ENCODE peak calls at places on chromosomes 6 and 20, in six cellular contexts. One of them, this sample, is unnamed.
A peak's percentile ranks its signal among the peaks of the same experiment; 100 is the strongest.

GRCh38 chr20:63682384-63683139 is 13.9 kb upstream of the TNFRSF6B start:
- DNase-seq in T-cell: no peak
- DNase-seq in bronchial epithelial cell: peak; percentile 98
- DNase-seq in activated effector memory CD4-positive, alpha-beta T cell treated with Interleukin-2 at 50 U/mL for 16 hours: no peak
- DNase-seq in endothelial cell: no peak
- DNase-seq in BJ: peak; percentile 92
- DNase-seq in this sample: no peak

GRCh38 chr6:27205375-27206278 is 41.9 kb upstream of the PRSS16 start:
- DNase-seq in activated effector memory CD4-positive, alpha-beta T cell treated with Interleukin-2 at 50 U/mL for 16 hours: peak; percentile 10
- DNase-seq in bronchial epithelial cell: no peak
- DNase-seq in T-cell: peak; percentile 11
- DNase-seq in BJ: no peak
- DNase-seq in endothelial cell: no peak
- DNase-seq in this sample: no peak

GRCh38 chr6:110338820-110339470 is 19.2 kb downstream of the METTL24 start:
- DNase-seq in BJ: no peak
- DNase-seq in T-cell: no peak
- DNase-seq in bronchial epithelial cell: no peak
- DNase-seq in activated effector memory CD4-positive, alpha-beta T cell treated with Interleukin-2 at 50 U/mL for 16 hours: no peak
- DNase-seq in endothelial cell: no peak
- DNase-seq in this sample: no peak

GRCh38 chr20:51864967-51865366 is 62.6 kb upstream of the SALL4 start:
- DNase-seq in bronchial epithelial cell: no peak
- DNase-seq in activated effector memory CD4-positive, alpha-beta T cell treated with Interleukin-2 at 50 U/mL for 16 hours: no peak
- DNase-seq in BJ: no peak
- DNase-seq in T-cell: no peak
- DNase-seq in endothelial cell: no peak
- DNase-seq in this sample: no peak

GRCh38 chr6:37209461-37210205 is 39.7 kb downstream of the PIM1 start:
- DNase-seq in activated effector memory CD4-positive, alpha-beta T cell treated with Interleukin-2 at 50 U/mL for 16 hours: peak; percentile 23
- DNase-seq in bronchial epithelial cell: no peak
- DNase-seq in BJ: no peak
- DNase-seq in endothelial cell: no peak
- DNase-seq in T-cell: peak; percentile 61
- DNase-seq in this sample: no peak

GRCh38 chr20:32807706-32808105 is 12.0 kb upstream of the MAPRE1 start:
- DNase-seq in T-cell: no peak
- DNase-seq in activated effector memory CD4-positive, alpha-beta T cell treated with Interleukin-2 at 50 U/mL for 16 hours: no peak
- DNase-seq in BJ: no peak
- DNase-seq in endothelial cell: no peak
- DNase-seq in bronchial epithelial cell: no peak
- DNase-seq in this sample: no peak

GRCh38 chr6:160733045-160733646 is 31.1 kb downstream of the PLG start:
- DNase-seq in activated effector memory CD4-positive, alpha-beta T cell treated with Interleukin-2 at 50 U/mL for 16 hours: no peak
- DNase-seq in endothelial cell: peak; percentile 48
- DNase-seq in T-cell: no peak
- DNase-seq in bronchial epithelial cell: peak; percentile 53
- DNase-seq in BJ: no peak
- DNase-seq in this sample: peak; percentile 36

GRCh38 chr20:64279826-64280459 is 24.4 kb downstream of the PCMTD2 start:
- DNase-seq in BJ: no peak
- DNase-seq in T-cell: no peak
- DNase-seq in bronchial epithelial cell: no peak
- DNase-seq in endothelial cell: no peak
- DNase-seq in activated effector memory CD4-positive, alpha-beta T cell treated with Interleukin-2 at 50 U/mL for 16 hours: no peak
- DNase-seq in this sample: no peak

GRCh38 chr20:57266251-57267157 is at the start of gene BMP7:
- DNase-seq in bronchial epithelial cell: no peak
- DNase-seq in activated effector memory CD4-positive, alpha-beta T cell treated with Interleukin-2 at 50 U/mL for 16 hours: no peak
- DNase-seq in T-cell: no peak
- DNase-seq in endothelial cell: peak; percentile 42
- DNase-seq in BJ: no peak
- DNase-seq in this sample: peak; percentile 44

GRCh38 chr6:71091167-71091566 is 134.3 kb upstream of the B3GAT2 start:
- DNase-seq in T-cell: no peak
- DNase-seq in activated effector memory CD4-positive, alpha-beta T cell treated with Interleukin-2 at 50 U/mL for 16 hours: no peak
- DNase-seq in endothelial cell: no peak
- DNase-seq in bronchial epithelial cell: no peak
- DNase-seq in BJ: no peak
- DNase-seq in this sample: no peak

GRCh38 chr6:137271245-137272183 is 52.3 kb upstream of the IFNGR1 start:
- DNase-seq in activated effector memory CD4-positive, alpha-beta T cell treated with Interleukin-2 at 50 U/mL for 16 hours: no peak
- DNase-seq in endothelial cell: no peak
- DNase-seq in bronchial epithelial cell: peak; percentile 70
- DNase-seq in T-cell: no peak
- DNase-seq in BJ: no peak
- DNase-seq in this sample: peak; percentile 55

GRCh38 chr6:142300758-142301251 is 1.0 kb upstream of the ADGRG6 start:
- DNase-seq in BJ: no peak
- DNase-seq in activated effector memory CD4-positive, alpha-beta T cell treated with Interleukin-2 at 50 U/mL for 16 hours: no peak
- DNase-seq in bronchial epithelial cell: peak; percentile 98
- DNase-seq in T-cell: no peak
- DNase-seq in endothelial cell: no peak
- DNase-seq in this sample: no peak

GRCh38 chr6:43934183-43934802 is 164.3 kb downstream of the VEGFA start:
- DNase-seq in endothelial cell: no peak
- DNase-seq in BJ: no peak
- DNase-seq in T-cell: no peak
- DNase-seq in activated effector memory CD4-positive, alpha-beta T cell treated with Interleukin-2 at 50 U/mL for 16 hours: no peak
- DNase-seq in bronchial epithelial cell: no peak
- DNase-seq in this sample: no peak

GRCh38 chr6:168039849-168040248 is 39.2 kb downstream of the FRMD1 start:
- DNase-seq in bronchial epithelial cell: no peak
- DNase-seq in activated effector memory CD4-positive, alpha-beta T cell treated with Interleukin-2 at 50 U/mL for 16 hours: no peak
- DNase-seq in endothelial cell: no peak
- DNase-seq in BJ: no peak
- DNase-seq in T-cell: no peak
- DNase-seq in this sample: no peak

GRCh38 chr6:43582911-43583310 is 6.9 kb downstream of the POLH start:
- DNase-seq in endothelial cell: no peak
- DNase-seq in BJ: no peak
- DNase-seq in activated effector memory CD4-positive, alpha-beta T cell treated with Interleukin-2 at 50 U/mL for 16 hours: no peak
- DNase-seq in bronchial epithelial cell: no peak
- DNase-seq in T-cell: no peak
- DNase-seq in this sample: no peak

GRCh38 chr6:125120054-125120590 is 33.5 kb upstream of the TPD52L1 start:
- DNase-seq in bronchial epithelial cell: no peak
- DNase-seq in endothelial cell: no peak
- DNase-seq in BJ: no peak
- DNase-seq in T-cell: no peak
- DNase-seq in activated effector memory CD4-positive, alpha-beta T cell treated with Interleukin-2 at 50 U/mL for 16 hours: no peak
- DNase-seq in this sample: no peak

GRCh38 chr20:9417665-9418064 is 96.7 kb upstream of the LAMP5 start:
- DNase-seq in BJ: peak; percentile 13
- DNase-seq in endothelial cell: no peak
- DNase-seq in T-cell: no peak
- DNase-seq in activated effector memory CD4-positive, alpha-beta T cell treated with Interleukin-2 at 50 U/mL for 16 hours: no peak
- DNase-seq in bronchial epithelial cell: peak; percentile 95
- DNase-seq in this sample: no peak

GRCh38 chr20:49594143-49594928 is 26.4 kb upstream of the PTGIS start:
- DNase-seq in BJ: peak; percentile 92
- DNase-seq in bronchial epithelial cell: peak; percentile 38
- DNase-seq in endothelial cell: no peak
- DNase-seq in T-cell: no peak
- DNase-seq in activated effector memory CD4-positive, alpha-beta T cell treated with Interleukin-2 at 50 U/mL for 16 hours: peak; percentile 52
- DNase-seq in this sample: no peak

GRCh38 chr6:6686176-6686575 is 97.7 kb downstream of the LY86 start:
- DNase-seq in BJ: no peak
- DNase-seq in activated effector memory CD4-positive, alpha-beta T cell treated with Interleukin-2 at 50 U/mL for 16 hours: no peak
- DNase-seq in T-cell: no peak
- DNase-seq in endothelial cell: no peak
- DNase-seq in bronchial epithelial cell: no peak
- DNase-seq in this sample: no peak

GRCh38 chr6:19613678-19614077 is 223.5 kb upstream of the ID4 start:
- DNase-seq in activated effector memory CD4-positive, alpha-beta T cell treated with Interleukin-2 at 50 U/mL for 16 hours: no peak
- DNase-seq in T-cell: no peak
- DNase-seq in endothelial cell: no peak
- DNase-seq in BJ: no peak
- DNase-seq in bronchial epithelial cell: peak; percentile 3
- DNase-seq in this sample: no peak

GRCh38 chr6:79797912-79798311 is 149.4 kb downstream of the ELOVL4 start:
- DNase-seq in bronchial epithelial cell: no peak
- DNase-seq in endothelial cell: no peak
- DNase-seq in BJ: no peak
- DNase-seq in activated effector memory CD4-positive, alpha-beta T cell treated with Interleukin-2 at 50 U/mL for 16 hours: no peak
- DNase-seq in T-cell: no peak
- DNase-seq in this sample: no peak

GRCh38 chr20:37598611-37599342 is 71.1 kb upstream of the BLCAP start:
- DNase-seq in BJ: no peak
- DNase-seq in activated effector memory CD4-positive, alpha-beta T cell treated with Interleukin-2 at 50 U/mL for 16 hours: no peak
- DNase-seq in T-cell: no peak
- DNase-seq in bronchial epithelial cell: peak; percentile 41
- DNase-seq in endothelial cell: no peak
- DNase-seq in this sample: no peak

GRCh38 chr6:127402890-127403617 is 56.1 kb downstream of the KIAA0408 start:
- DNase-seq in bronchial epithelial cell: peak; percentile 44
- DNase-seq in endothelial cell: no peak
- DNase-seq in T-cell: no peak
- DNase-seq in activated effector memory CD4-positive, alpha-beta T cell treated with Interleukin-2 at 50 U/mL for 16 hours: no peak
- DNase-seq in BJ: no peak
- DNase-seq in this sample: no peak

GRCh38 chr6:64949257-64949656 is 757.8 kb downstream of the EYS start:
- DNase-seq in T-cell: no peak
- DNase-seq in bronchial epithelial cell: no peak
- DNase-seq in activated effector memory CD4-positive, alpha-beta T cell treated with Interleukin-2 at 50 U/mL for 16 hours: no peak
- DNase-seq in endothelial cell: no peak
- DNase-seq in BJ: no peak
- DNase-seq in this sample: no peak